ENCODE peak calls at places on chromosome 12, in seven cellular contexts. One of them, this sample, is unnamed.

GRCh38 chr12:64299628-64300027 is 77.5 kb upstream of the KICS2 start:
- DNase-seq in HEK293T: no peak
- DNase-seq in T follicular helper cell: no peak
- DNase-seq in astrocyte of the cerebellum: no peak
- DNase-seq in right cardiac atrium: no peak
- DNase-seq in AG09309: no peak
- DNase-seq in AG08395: no peak
- DNase-seq in this sample: no peak

GRCh38 chr12:14960548-14961465 is 594 bp downstream of the ARHGDIB start:
- DNase-seq in AG09309: no peak
- DNase-seq in HEK293T: no peak
- DNase-seq in T follicular helper cell: no peak
- DNase-seq in astrocyte of the cerebellum: no peak
- DNase-seq in AG08395: no peak
- DNase-seq in right cardiac atrium: peak
- DNase-seq in this sample: peak

GRCh38 chr12:61896436-61896835 is 363.8 kb upstream of the USP15 start:
- DNase-seq in right cardiac atrium: no peak
- DNase-seq in AG09309: no peak
- DNase-seq in HEK293T: no peak
- DNase-seq in AG08395: no peak
- DNase-seq in T follicular helper cell: no peak
- DNase-seq in astrocyte of the cerebellum: no peak
- DNase-seq in this sample: no peak

GRCh38 chr12:109541412-109541725 is 31.9 kb downstream of the MMAB start:
- DNase-seq in astrocyte of the cerebellum: no peak
- DNase-seq in AG08395: no peak
- DNase-seq in AG09309: no peak
- DNase-seq in T follicular helper cell: no peak
- DNase-seq in right cardiac atrium: no peak
- DNase-seq in HEK293T: no peak
- DNase-seq in this sample: peak

GRCh38 chr12:113113397-113113796 is 22.2 kb downstream of the RASAL1 start:
- DNase-seq in T follicular helper cell: no peak
- DNase-seq in HEK293T: no peak
- DNase-seq in AG08395: no peak
- DNase-seq in astrocyte of the cerebellum: no peak
- DNase-seq in right cardiac atrium: no peak
- DNase-seq in AG09309: no peak
- DNase-seq in this sample: no peak

GRCh38 chr12:126772171-126772864 is 1494.7 kb upstream of the TMEM132C start:
- DNase-seq in AG09309: peak
- DNase-seq in HEK293T: no peak
- DNase-seq in astrocyte of the cerebellum: no peak
- DNase-seq in AG08395: peak
- DNase-seq in right cardiac atrium: no peak
- DNase-seq in T follicular helper cell: peak
- DNase-seq in this sample: no peak

GRCh38 chr12:19402743-19403400 is 36.4 kb upstream of the AEBP2 start:
- DNase-seq in HEK293T: no peak
- DNase-seq in AG08395: no peak
- DNase-seq in astrocyte of the cerebellum: no peak
- DNase-seq in T follicular helper cell: no peak
- DNase-seq in AG09309: no peak
- DNase-seq in right cardiac atrium: peak
- DNase-seq in this sample: peak

GRCh38 chr12:47742253-47742825 is 16.3 kb downstream of the RAPGEF3 start:
- DNase-seq in AG09309: no peak
- DNase-seq in T follicular helper cell: peak
- DNase-seq in right cardiac atrium: no peak
- DNase-seq in HEK293T: peak
- DNase-seq in astrocyte of the cerebellum: no peak
- DNase-seq in AG08395: peak
- DNase-seq in this sample: no peak

GRCh38 chr12:92088802-92089201 is 56.8 kb downstream of the BTG1 start:
- DNase-seq in HEK293T: no peak
- DNase-seq in T follicular helper cell: no peak
- DNase-seq in AG09309: no peak
- DNase-seq in right cardiac atrium: no peak
- DNase-seq in astrocyte of the cerebellum: no peak
- DNase-seq in AG08395: no peak
- DNase-seq in this sample: no peak

GRCh38 chr12:76622915-76623314 is 63.3 kb upstream of the OSBPL8 start:
- DNase-seq in AG09309: no peak
- DNase-seq in HEK293T: no peak
- DNase-seq in right cardiac atrium: no peak
- DNase-seq in T follicular helper cell: no peak
- DNase-seq in astrocyte of the cerebellum: no peak
- DNase-seq in AG08395: no peak
- DNase-seq in this sample: no peak

GRCh38 chr12:19710811-19711793 is 271.8 kb downstream of the AEBP2 start:
- DNase-seq in astrocyte of the cerebellum: peak
- DNase-seq in AG08395: no peak
- DNase-seq in T follicular helper cell: no peak
- DNase-seq in AG09309: no peak
- DNase-seq in right cardiac atrium: no peak
- DNase-seq in HEK293T: no peak
- DNase-seq in this sample: no peak

GRCh38 chr12:79012616-79013015 is 148.0 kb downstream of the SYT1 start:
- DNase-seq in HEK293T: no peak
- DNase-seq in T follicular helper cell: no peak
- DNase-seq in right cardiac atrium: no peak
- DNase-seq in astrocyte of the cerebellum: no peak
- DNase-seq in AG08395: no peak
- DNase-seq in AG09309: no peak
- DNase-seq in this sample: no peak

GRCh38 chr12:46200551-46200950 is 68.3 kb downstream of the SLC38A1 start:
- DNase-seq in AG08395: no peak
- DNase-seq in right cardiac atrium: no peak
- DNase-seq in astrocyte of the cerebellum: no peak
- DNase-seq in HEK293T: no peak
- DNase-seq in T follicular helper cell: no peak
- DNase-seq in AG09309: no peak
- DNase-seq in this sample: no peak

GRCh38 chr12:22477894-22478287 is 66.5 kb downstream of the C2CD5 start:
- DNase-seq in right cardiac atrium: no peak
- DNase-seq in AG09309: no peak
- DNase-seq in HEK293T: no peak
- DNase-seq in AG08395: no peak
- DNase-seq in T follicular helper cell: no peak
- DNase-seq in astrocyte of the cerebellum: no peak
- DNase-seq in this sample: no peak

GRCh38 chr12:116916714-116917114 is 6.0 kb downstream of the FBXW8 start:
- DNase-seq in astrocyte of the cerebellum: peak
- DNase-seq in right cardiac atrium: no peak
- DNase-seq in AG09309: peak
- DNase-seq in AG08395: peak
- DNase-seq in T follicular helper cell: no peak
- DNase-seq in HEK293T: no peak
- DNase-seq in this sample: peak

GRCh38 chr12:24931666-24932405 is 17.1 kb downstream of the BCAT1 start:
- DNase-seq in HEK293T: no peak
- DNase-seq in AG08395: no peak
- DNase-seq in astrocyte of the cerebellum: no peak
- DNase-seq in right cardiac atrium: no peak
- DNase-seq in T follicular helper cell: no peak
- DNase-seq in AG09309: no peak
- DNase-seq in this sample: no peak

GRCh38 chr12:38282886-38283285 is 33.7 kb upstream of the ALG10B start:
- DNase-seq in AG08395: no peak
- DNase-seq in right cardiac atrium: no peak
- DNase-seq in AG09309: no peak
- DNase-seq in astrocyte of the cerebellum: no peak
- DNase-seq in HEK293T: no peak
- DNase-seq in T follicular helper cell: no peak
- DNase-seq in this sample: no peak

GRCh38 chr12:6684609-6685008 is 4.6 kb downstream of the ZNF384 start:
- DNase-seq in T follicular helper cell: no peak
- DNase-seq in right cardiac atrium: no peak
- DNase-seq in astrocyte of the cerebellum: no peak
- DNase-seq in AG09309: no peak
- DNase-seq in HEK293T: peak
- DNase-seq in AG08395: no peak
- DNase-seq in this sample: no peak

GRCh38 chr12:120257041-120257821 is 8.3 kb downstream of the PXN start:
- DNase-seq in T follicular helper cell: no peak
- DNase-seq in HEK293T: no peak
- DNase-seq in AG08395: peak
- DNase-seq in astrocyte of the cerebellum: peak
- DNase-seq in AG09309: peak
- DNase-seq in right cardiac atrium: peak
- DNase-seq in this sample: peak

GRCh38 chr12:91785655-91786489 is 359.8 kb downstream of the BTG1 start:
- DNase-seq in AG08395: no peak
- DNase-seq in right cardiac atrium: no peak
- DNase-seq in AG09309: no peak
- DNase-seq in T follicular helper cell: no peak
- DNase-seq in HEK293T: no peak
- DNase-seq in astrocyte of the cerebellum: no peak
- DNase-seq in this sample: no peak

GRCh38 chr12:92543872-92544271 is 158.9 kb upstream of the PLEKHG7 start:
- DNase-seq in AG09309: no peak
- DNase-seq in HEK293T: no peak
- DNase-seq in astrocyte of the cerebellum: no peak
- DNase-seq in T follicular helper cell: no peak
- DNase-seq in right cardiac atrium: no peak
- DNase-seq in AG08395: no peak
- DNase-seq in this sample: no peak

GRCh38 chr12:121812921-121813896 is 9.4 kb downstream of the SETD1B start:
- DNase-seq in right cardiac atrium: no peak
- DNase-seq in AG08395: no peak
- DNase-seq in HEK293T: no peak
- DNase-seq in AG09309: no peak
- DNase-seq in T follicular helper cell: no peak
- DNase-seq in astrocyte of the cerebellum: no peak
- DNase-seq in this sample: peak

GRCh38 chr12:32819424-32819823 is 63.7 kb upstream of the YARS2 start:
- DNase-seq in AG09309: no peak
- DNase-seq in HEK293T: no peak
- DNase-seq in AG08395: no peak
- DNase-seq in astrocyte of the cerebellum: no peak
- DNase-seq in T follicular helper cell: no peak
- DNase-seq in right cardiac atrium: no peak
- DNase-seq in this sample: no peak

GRCh38 chr12:115257791-115258190 is 573.8 kb upstream of the TBX3 start:
- DNase-seq in AG09309: peak
- DNase-seq in T follicular helper cell: no peak
- DNase-seq in right cardiac atrium: no peak
- DNase-seq in AG08395: no peak
- DNase-seq in HEK293T: no peak
- DNase-seq in astrocyte of the cerebellum: no peak
- DNase-seq in this sample: peak